ENCODE peak calls at places on chromosome 21, in six cellular contexts. Q, I, D, V, O and X are unnamed samples. For H3K36me3, the result is how much of the 10 kb centered on the place peaks cover.

GRCh38 chr21:36403713-36404112 is 18.5 kb downstream of the CHAF1B start:
- DNase-seq in Q (no peak), I (no peak), D (no peak), V (no peak), O (no peak), X (no peak)

GRCh38 chr21:17819878-17820232 is 699 bp upstream of the C21orf91 start:
- DNase-seq in Q (no peak), I (no peak), D (no peak), V (no peak), O (no peak), X (no peak)

GRCh38 chr21:17775431-17776126 is 43.6 kb downstream of the C21orf91 start:
- DNase-seq in Q (no peak), I (peak), D (no peak), V (no peak), O (no peak), X (no peak)

GRCh38 chr21:36044056-36044455 is 16.3 kb downstream of the SETD4 start:
- DNase-seq in Q (no peak), I (no peak), D (no peak), V (no peak), O (no peak), X (no peak)

GRCh38 chr21:26845066-26845749 is at the start of gene ADAMTS1:
- DNase-seq in Q (peak), I (peak), D (peak), V (peak), O (peak), X (no peak)

GRCh38 chr21:31347435-31348032 is 3.5 kb upstream of the TIAM1 start:
- DNase-seq in Q (no peak), I (no peak), D (no peak), V (no peak), O (peak), X (no peak)

GRCh38 chr21:23452384-23453083 is 2154.7 kb downstream of the MRPL39 start:
- DNase-seq in Q (no peak), I (no peak), D (no peak), V (no peak), O (peak), X (no peak)

GRCh38 chr21:27817902-27818623 is 851.2 kb upstream of the ADAMTS5 start:
- DNase-seq in Q (no peak), I (no peak), D (no peak), V (no peak), O (no peak), X (no peak)

GRCh38 chr21:26070822-26071425 is 99.6 kb downstream of the APP start:
- DNase-seq in Q (no peak), I (peak), D (no peak), V (peak), O (peak), X (peak)

GRCh38 chr21:31213787-31214186 is 130.3 kb downstream of the TIAM1 start:
- DNase-seq in Q (no peak), I (no peak), D (no peak), V (no peak), O (no peak), X (peak)

GRCh38 chr21:40117236-40117635 is 250.0 kb downstream of the PCP4 start:
- DNase-seq in Q (no peak), I (no peak), D (no peak), V (no peak), O (no peak), X (no peak)

GRCh38 chr21:33268736-33269441 is 2.7 kb downstream of the IL10RB start:
- DNase-seq in Q (no peak), I (peak), D (no peak), V (no peak), O (no peak), X (peak)

GRCh38 chr21:33268392-33268735 is 2.2 kb downstream of the IL10RB start:
- DNase-seq in Q (no peak), I (no peak), D (no peak), V (no peak), O (no peak), X (peak)

GRCh38 chr21:33273044-33273443 is 6.9 kb downstream of the IL10RB start:
- DNase-seq in Q (no peak), I (no peak), D (no peak), V (peak), O (no peak), X (no peak)

GRCh38 chr21:33267250-33267649 is 1.1 kb downstream of the IL10RB start:
- DNase-seq in Q (no peak), I (no peak), D (no peak), V (no peak), O (no peak), X (peak)

GRCh38 chr21:33270986-33271385 is 4.8 kb downstream of the IL10RB start:
- DNase-seq in Q (no peak), I (no peak), D (no peak), V (no peak), O (no peak), X (no peak)
- H3K36me3 ChIP-seq in Q (under half), I (half or more), D (under half), V (under half), O (under half), X (under half)

DNA sequence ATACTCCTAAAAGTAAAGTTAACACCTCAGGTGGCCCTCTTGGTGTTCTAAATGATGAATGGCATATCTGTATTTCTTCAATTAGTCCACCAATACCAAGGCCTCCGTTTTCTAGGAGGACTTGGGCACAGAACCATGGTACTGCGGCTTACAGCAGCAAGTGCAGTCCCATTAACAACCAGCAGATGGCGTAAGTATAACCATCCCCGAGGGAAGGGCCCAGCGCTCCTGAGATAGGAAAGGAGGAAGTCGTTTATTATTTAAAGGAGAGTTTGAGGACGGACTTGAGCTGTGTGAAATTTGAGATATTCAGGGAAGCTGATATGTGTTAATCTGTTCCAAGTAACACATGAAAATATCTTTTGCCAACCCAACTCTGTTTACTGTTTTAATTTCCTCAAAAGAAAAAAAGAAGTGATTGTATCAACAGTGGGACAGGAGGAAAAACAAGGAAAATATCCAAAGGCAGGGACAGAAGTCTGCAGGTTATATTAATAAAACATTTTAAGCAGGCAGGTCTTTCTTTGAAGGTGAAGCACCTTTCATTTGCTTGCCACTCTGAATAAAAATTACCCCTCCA is 37.7 kb upstream of the KCNJ15 start:
- DNase-seq in Q (peak), I (peak), D (peak), V (peak), O (peak), X (peak)
- H3K27ac ChIP-seq in Q (no peak), I (no peak), D (no peak), V (no peak), O (no peak), X (no peak)

GRCh38 chr21:29148535-29148934 is 18.1 kb downstream of the MAP3K7CL start:
- DNase-seq in Q (no peak), I (no peak), D (no peak), V (peak), O (no peak), X (no peak)
- H3K4me3 ChIP-seq in Q (no peak), I (no peak), D (no peak), V (no peak), O (no peak), X (no peak)

GRCh38 chr21:44084496-44085241 is 22.5 kb upstream of the PWP2 start:
- DNase-seq in Q (no peak), I (no peak), D (no peak), V (no peak), O (no peak), X (no peak)

GRCh38 chr21:44087426-44088400 is 19.5 kb upstream of the PWP2 start:
- DNase-seq in Q (no peak), I (peak), D (no peak), V (no peak), O (no peak), X (peak)

GRCh38 chr21:44083631-44084291 is 23.4 kb upstream of the PWP2 start:
- DNase-seq in Q (no peak), I (no peak), D (no peak), V (no peak), O (no peak), X (peak)

GRCh38 chr21:44086636-44087425 is 20.4 kb upstream of the PWP2 start:
- DNase-seq in Q (no peak), I (no peak), D (no peak), V (no peak), O (no peak), X (no peak)

DNA sequence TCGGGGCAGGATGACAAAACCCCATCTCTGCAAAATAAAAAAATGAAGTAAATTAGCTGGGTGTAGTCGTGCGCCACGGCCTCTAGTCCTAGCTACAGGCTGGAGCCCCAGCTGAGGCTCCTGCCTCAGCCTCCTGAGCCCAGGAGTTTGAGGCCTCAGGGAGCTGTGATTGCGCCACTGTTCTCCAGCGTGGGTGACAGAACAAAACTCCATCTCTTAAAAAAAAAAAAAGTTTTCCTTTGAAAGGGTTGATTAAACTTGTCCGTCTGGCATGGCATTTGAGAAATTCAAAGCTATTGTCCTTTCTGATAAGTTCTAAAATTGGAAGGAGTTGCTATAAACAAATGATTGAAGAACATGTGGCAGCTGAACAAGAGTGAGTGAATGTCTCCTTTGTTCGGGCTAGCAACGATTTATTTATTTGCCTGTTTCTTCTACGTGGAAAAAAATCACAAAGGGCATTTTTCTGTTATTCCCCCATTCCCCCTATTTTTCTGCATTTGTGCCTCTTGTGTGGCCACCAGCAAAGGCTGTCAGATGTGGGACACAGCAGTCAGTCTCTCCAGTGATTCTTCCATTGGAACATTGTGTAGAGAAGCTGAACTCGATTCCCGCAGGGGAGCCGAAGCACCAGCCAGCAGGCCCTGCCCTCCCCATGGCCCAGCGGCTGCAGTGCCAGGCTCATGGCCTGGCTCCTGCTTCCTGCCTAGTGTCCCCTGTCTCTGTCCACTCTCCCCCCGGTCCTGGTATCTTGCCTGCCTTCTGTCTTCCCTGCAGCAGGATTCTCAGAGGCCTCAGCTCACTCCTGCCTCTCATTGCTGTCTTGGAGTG is 21.5 kb upstream of the PWP2 start:
- DNase-seq in Q (no peak), I (no peak), D (peak), V (no peak), O (no peak), X (no peak)
- H3K36me3 ChIP-seq in Q (under half), I (half or more), D (half or more), V (under half), O (under half), X (under half)

DNA sequence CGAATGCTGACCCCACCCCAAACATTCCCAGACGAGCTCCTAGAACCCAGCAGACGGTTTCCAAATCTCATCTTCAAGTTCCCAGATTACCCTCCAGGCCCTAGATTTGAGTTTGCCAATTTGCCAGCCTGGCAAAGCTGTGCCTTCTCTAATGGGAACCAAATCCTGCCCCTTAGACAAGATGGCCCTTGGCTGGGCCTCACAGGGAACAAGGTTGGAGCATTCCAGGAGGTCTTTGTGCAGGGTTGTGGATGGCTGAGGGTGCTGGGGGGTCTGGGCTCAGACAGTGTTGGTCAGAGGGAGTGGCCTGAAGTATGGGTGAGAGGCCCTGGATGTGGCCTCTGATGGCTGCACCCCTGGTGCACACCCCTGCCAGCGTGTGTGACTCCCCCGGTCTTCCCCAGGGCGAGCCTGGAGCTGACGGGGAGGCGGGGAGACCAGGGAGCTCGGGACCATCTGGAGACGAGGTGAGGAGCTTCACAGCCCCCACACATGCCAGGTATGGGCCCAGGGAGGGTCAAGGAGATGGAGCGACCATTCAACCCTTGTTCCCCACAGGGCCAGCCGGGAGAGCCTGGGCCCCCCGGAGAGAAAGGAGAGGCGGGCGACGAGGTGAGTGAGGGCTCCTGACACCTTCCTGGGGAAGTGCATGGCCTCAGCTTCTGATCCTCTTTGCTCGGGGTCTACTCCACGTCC is 10.2 kb downstream of the COL6A1 start:
- DNase-seq in Q (peak), I (no peak), D (peak), V (no peak), O (no peak), X (no peak)
- H3K27ac ChIP-seq in Q (no peak), I (no peak), D (peak), V (no peak), O (no peak), X (no peak)

GRCh38 chr21:34890724-34891609 is 158.1 kb downstream of the RUNX1 start:
- DNase-seq in Q (peak), I (peak), D (peak), V (peak), O (peak), X (peak)
- H3K4me3 ChIP-seq in Q (peak), I (peak), D (peak), V (peak), O (peak), X (peak)

GRCh38 chr21:42441963-42442362 is 38.3 kb downstream of the UBASH3A start:
- DNase-seq in Q (no peak), I (no peak), D (no peak), V (no peak), O (no peak), X (no peak)

GRCh38 chr21:42445311-42445710 is 41.6 kb downstream of the UBASH3A start:
- DNase-seq in Q (no peak), I (no peak), D (no peak), V (no peak), O (no peak), X (no peak)

GRCh38 chr21:42443181-42443785 is 39.6 kb downstream of the UBASH3A start:
- DNase-seq in Q (no peak), I (no peak), D (no peak), V (no peak), O (no peak), X (no peak)

GRCh38 chr21:42444745-42445059 is 41.0 kb downstream of the UBASH3A start:
- DNase-seq in Q (no peak), I (no peak), D (no peak), V (no peak), O (no peak), X (no peak)

DNA sequence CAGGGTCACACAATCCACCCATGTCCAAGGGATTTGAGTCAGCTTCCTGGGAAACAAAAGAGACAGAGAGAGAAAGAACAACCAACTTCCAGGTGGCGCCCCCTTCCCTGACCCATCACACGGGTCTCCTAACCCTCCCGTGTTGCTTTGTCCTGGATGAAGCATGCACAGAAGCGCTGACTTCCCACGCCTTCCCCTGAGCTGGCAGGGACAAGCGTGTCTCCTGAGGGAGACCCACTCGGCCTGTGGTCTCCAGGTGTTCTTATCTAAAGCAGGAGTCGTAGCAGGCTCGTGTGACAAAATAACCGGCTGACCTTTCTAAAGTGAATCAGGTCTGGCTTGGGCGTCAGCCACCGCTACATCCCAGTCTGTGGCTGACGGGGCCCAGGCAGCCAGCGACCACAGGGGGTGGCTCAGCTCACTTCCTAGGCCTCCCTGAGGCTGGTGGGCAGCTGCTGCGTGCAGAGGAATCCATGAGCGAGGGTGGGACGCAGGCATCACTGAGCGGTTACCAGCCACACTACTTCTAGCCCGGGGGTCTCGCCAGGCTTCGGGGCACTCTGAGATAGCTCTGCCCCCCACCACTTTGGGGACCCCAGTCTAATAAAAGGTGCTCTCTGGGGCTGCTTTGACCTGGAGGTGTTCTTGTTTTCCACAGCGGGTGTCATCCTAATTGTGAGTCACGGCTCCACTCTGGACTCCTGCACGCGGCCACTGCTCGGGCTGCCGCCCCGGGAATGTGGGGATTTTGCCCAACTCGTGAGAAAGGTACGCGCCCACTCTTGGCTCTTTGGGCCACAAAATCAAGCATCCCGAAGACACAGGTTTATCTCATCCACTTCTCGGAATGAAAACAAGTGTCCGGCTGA is 40.4 kb downstream of the UBASH3A start:
- DNase-seq in Q (no peak), I (no peak), D (no peak), V (no peak), O (no peak), X (no peak)
- H3K36me3 ChIP-seq in Q (under half), I (under half), D (under half), V (under half), O (under half), X (under half)